ENCODE peak calls at places on chromosomes 3 and 15, in nine cellular contexts. B is mucosa of descending colon, J is fibroblast of mammary gland, R is progenitor cell of endocrine pancreas, E is uterus, M is NCI-H1092, D is ureter, W is Kasumi-1, X is neural progenitor cell. Q is an unnamed sample.
A peak's percentile ranks its signal among the peaks of the same experiment; 100 is the strongest.

GRCh38 chr15:34610388-34610787 is 26.9 kb upstream of the GOLGA8B start:
- DNase-seq in B (no peak), J (peak; percentile 30), R (no peak), E (no peak), M (no peak), D (no peak), W (peak; percentile 21), X (peak; percentile 25), Q (no peak)

GRCh38 chr3:107604057-107604802 is 81.5 kb downstream of the BBX start:
- DNase-seq in B (no peak), J (peak; percentile 73), R (no peak), E (no peak), M (no peak), D (no peak), W (no peak), X (no peak), Q (no peak)

GRCh38 chr15:76931397-76932089 is at the start of gene RCN2:
- DNase-seq in B (peak; percentile 98), J (peak; percentile 87), R (peak; percentile 89), E (peak; percentile 95), M (peak; percentile 86), D (peak; percentile 96), W (peak; percentile 91), X (peak; percentile 98), Q (peak; percentile 80)

GRCh38 chr15:96038650-96039049 is 291.9 kb upstream of the NR2F2 start:
- DNase-seq in B (no peak), J (peak; percentile 63), R (no peak), E (no peak), M (no peak), D (no peak), W (no peak), X (no peak), Q (no peak)

GRCh38 chr15:31463521-31464102 is 137.0 kb downstream of the KLF13 start:
- DNase-seq in B (no peak), J (no peak), R (no peak), E (no peak), M (no peak), D (peak; percentile 14), W (no peak), X (no peak), Q (no peak)

GRCh38 chr3:13073042-13073906 is at the start of gene IQSEC1:
- DNase-seq in B (peak; percentile 82), J (peak; percentile 8), R (no peak), E (no peak), M (peak; percentile 75), D (peak; percentile 51), W (no peak), X (peak; percentile 95), Q (no peak)

GRCh38 chr3:125121246-125122010 is 65.6 kb upstream of the HEG1 start:
- DNase-seq in B (no peak), J (no peak), R (no peak), E (no peak), M (no peak), D (no peak), W (no peak), X (no peak), Q (no peak)

GRCh38 chr15:79018960-79019359 is 71.6 kb downstream of the RASGRF1 start:
- DNase-seq in B (no peak), J (no peak), R (no peak), E (no peak), M (no peak), D (no peak), W (no peak), X (no peak), Q (no peak)